ENCODE peak calls at places on chromosomes 16 and 17, in six cellular contexts. One of them, this sample, is unnamed.

GRCh38 chr16:4500283-4500682 is 24.1 kb downstream of the HMOX2 start:
- DNase-seq in retina: no peak
- DNase-seq in WTC11: no peak
- DNase-seq in BJ: no peak
- DNase-seq in amniotic stem cell: peak
- DNase-seq in type B pancreatic cell: no peak
- DNase-seq in this sample: no peak

GRCh38 chr17:81868674-81869220 is 2.4 kb downstream of the ARHGDIA start:
- DNase-seq in retina: no peak
- DNase-seq in WTC11: peak
- DNase-seq in BJ: no peak
- DNase-seq in amniotic stem cell: peak
- DNase-seq in type B pancreatic cell: no peak
- DNase-seq in this sample: no peak

GRCh38 chr16:31265329-31266245 is 5.8 kb downstream of the ITGAM start:
- DNase-seq in retina: no peak
- DNase-seq in WTC11: peak
- DNase-seq in BJ: no peak
- DNase-seq in amniotic stem cell: no peak
- DNase-seq in type B pancreatic cell: no peak
- DNase-seq in this sample: no peak

GRCh38 chr16:80731915-80732314 is 72.5 kb downstream of the CDYL2 start:
- DNase-seq in retina: no peak
- DNase-seq in WTC11: no peak
- DNase-seq in BJ: no peak
- DNase-seq in amniotic stem cell: no peak
- DNase-seq in type B pancreatic cell: no peak
- DNase-seq in this sample: no peak

GRCh38 chr17:5581655-5582054 is 2.7 kb downstream of the NLRP1 start:
- DNase-seq in retina: no peak
- DNase-seq in WTC11: no peak
- DNase-seq in BJ: no peak
- DNase-seq in amniotic stem cell: no peak
- DNase-seq in type B pancreatic cell: no peak
- DNase-seq in this sample: no peak

GRCh38 chr16:27449434-27450188 is 47.6 kb downstream of the IL21R start:
- DNase-seq in retina: no peak
- DNase-seq in WTC11: no peak
- DNase-seq in BJ: no peak
- DNase-seq in amniotic stem cell: no peak
- DNase-seq in type B pancreatic cell: no peak
- DNase-seq in this sample: no peak

GRCh38 chr17:69286257-69286656 is 40.7 kb downstream of the ABCA5 start:
- DNase-seq in retina: no peak
- DNase-seq in WTC11: no peak
- DNase-seq in BJ: no peak
- DNase-seq in amniotic stem cell: no peak
- DNase-seq in type B pancreatic cell: no peak
- DNase-seq in this sample: no peak

GRCh38 chr16:2702871-2703745 is 16.9 kb downstream of the PRSS27 start:
- DNase-seq in retina: no peak
- DNase-seq in WTC11: no peak
- DNase-seq in BJ: no peak
- DNase-seq in amniotic stem cell: no peak
- DNase-seq in type B pancreatic cell: no peak
- DNase-seq in this sample: no peak

GRCh38 chr16:65113441-65113840 is 8.4 kb downstream of the CDH11 start:
- DNase-seq in retina: no peak
- DNase-seq in WTC11: no peak
- DNase-seq in BJ: no peak
- DNase-seq in amniotic stem cell: no peak
- DNase-seq in type B pancreatic cell: no peak
- DNase-seq in this sample: no peak

GRCh38 chr17:82845163-82845807 is 5.5 kb upstream of the ZNF750 start:
- DNase-seq in retina: no peak
- DNase-seq in WTC11: no peak
- DNase-seq in BJ: no peak
- DNase-seq in amniotic stem cell: no peak
- DNase-seq in type B pancreatic cell: no peak
- DNase-seq in this sample: no peak

GRCh38 chr16:30183961-30184429 is 593 bp downstream of the CORO1A start:
- DNase-seq in retina: peak
- DNase-seq in WTC11: no peak
- DNase-seq in BJ: no peak
- DNase-seq in amniotic stem cell: no peak
- DNase-seq in type B pancreatic cell: no peak
- DNase-seq in this sample: no peak

GRCh38 chr17:70208825-70209555 is 39.7 kb downstream of the KCNJ2 start:
- DNase-seq in retina: no peak
- DNase-seq in WTC11: no peak
- DNase-seq in BJ: no peak
- DNase-seq in amniotic stem cell: no peak
- DNase-seq in type B pancreatic cell: no peak
- DNase-seq in this sample: no peak

GRCh38 chr16:6160871-6161270 is 1063.3 kb upstream of the EEF2KMT start:
- DNase-seq in retina: no peak
- DNase-seq in WTC11: no peak
- DNase-seq in BJ: no peak
- DNase-seq in amniotic stem cell: no peak
- DNase-seq in type B pancreatic cell: no peak
- DNase-seq in this sample: no peak

GRCh38 chr17:5236871-5237540 is 2.3 kb upstream of the SCIMP start:
- DNase-seq in retina: no peak
- DNase-seq in WTC11: no peak
- DNase-seq in BJ: no peak
- DNase-seq in amniotic stem cell: no peak
- DNase-seq in type B pancreatic cell: no peak
- DNase-seq in this sample: no peak

GRCh38 chr17:38464723-38465419 is 36.6 kb downstream of the ARHGAP23 start:
- DNase-seq in retina: peak
- DNase-seq in WTC11: no peak
- DNase-seq in BJ: peak
- DNase-seq in amniotic stem cell: peak
- DNase-seq in type B pancreatic cell: no peak
- DNase-seq in this sample: no peak

GRCh38 chr16:1543085-1543896 is 9.8 kb downstream of the TMEM204 start:
- DNase-seq in retina: no peak
- DNase-seq in WTC11: peak
- DNase-seq in BJ: peak
- DNase-seq in amniotic stem cell: peak
- DNase-seq in type B pancreatic cell: no peak
- DNase-seq in this sample: no peak

GRCh38 chr17:40311575-40311974 is 2.6 kb downstream of the RARA start:
- DNase-seq in retina: no peak
- DNase-seq in WTC11: peak
- DNase-seq in BJ: no peak
- DNase-seq in amniotic stem cell: no peak
- DNase-seq in type B pancreatic cell: no peak
- DNase-seq in this sample: peak

GRCh38 chr16:25066747-25067631 is 44.6 kb upstream of the LCMT1 start:
- DNase-seq in retina: peak
- DNase-seq in WTC11: peak
- DNase-seq in BJ: no peak
- DNase-seq in amniotic stem cell: peak
- DNase-seq in type B pancreatic cell: peak
- DNase-seq in this sample: peak

GRCh38 chr17:50095626-50096037 is 481 bp downstream of the PDK2 start:
- DNase-seq in retina: peak
- DNase-seq in WTC11: no peak
- DNase-seq in BJ: no peak
- DNase-seq in amniotic stem cell: no peak
- DNase-seq in type B pancreatic cell: no peak
- DNase-seq in this sample: no peak

GRCh38 chr16:57262841-57263584 is 18.0 kb downstream of the ARL2BP start:
- DNase-seq in retina: no peak
- DNase-seq in WTC11: no peak
- DNase-seq in BJ: no peak
- DNase-seq in amniotic stem cell: no peak
- DNase-seq in type B pancreatic cell: no peak
- DNase-seq in this sample: no peak

GRCh38 chr17:59311051-59311468 is 20.4 kb upstream of the YPEL2 start:
- DNase-seq in retina: peak
- DNase-seq in WTC11: peak
- DNase-seq in BJ: no peak
- DNase-seq in amniotic stem cell: peak
- DNase-seq in type B pancreatic cell: no peak
- DNase-seq in this sample: peak

GRCh38 chr17:6752068-6752909 is 3.6 kb upstream of the XAF1 start:
- DNase-seq in retina: no peak
- DNase-seq in WTC11: no peak
- DNase-seq in BJ: peak
- DNase-seq in amniotic stem cell: peak
- DNase-seq in type B pancreatic cell: no peak
- DNase-seq in this sample: no peak